ENCODE peak calls at places on chromosomes 12 and 14, in nine cellular contexts. E is ACHN; F is stromal cell of bone marrow; M is stimulated activated CD8-positive, alpha-beta memory T cell treated with anti-CD3 and anti-CD28 coated beads, Interleukin-7, amount 100 ng/mL, for 1 hour; Y is NCI-H1092 treated with DMSO at 0.1 percent for 48 hours; P is naive thymus-derived CD8-positive, alpha-beta T cell; W is right cardiac atrium; U is fibroblast of pulmonary artery; T is HEK293T. X is an unnamed sample.

GRCh38 chr12:5840900-5841299 is 104.2 kb downstream of the ANO2 start:
- DNase-seq in E (no peak), F (no peak), M (no peak), Y (no peak), P (no peak), W (no peak), U (no peak), T (no peak), X (no peak)

GRCh38 chr12:76249501-76249900 is 98.7 kb downstream of the BBS10 start:
- DNase-seq in E (no peak), F (no peak), M (no peak), Y (no peak), P (no peak), W (no peak), U (no peak), T (no peak), X (no peak)

GRCh38 chr12:62268956-62269355 is 8.8 kb downstream of the USP15 start:
- DNase-seq in E (no peak), F (peak), M (no peak), Y (no peak), P (no peak), W (no peak), U (peak), T (no peak), X (no peak)

GRCh38 chr12:124474709-124475108 is 92.7 kb downstream of the NCOR2 start:
- DNase-seq in E (no peak), F (no peak), M (no peak), Y (no peak), P (no peak), W (peak), U (no peak), T (no peak), X (no peak)

GRCh38 chr14:71062581-71063303 is 155.5 kb downstream of the PCNX1 start:
- DNase-seq in E (no peak), F (no peak), M (no peak), Y (no peak), P (no peak), W (no peak), U (peak), T (no peak), X (no peak)

GRCh38 chr14:64841772-64842490 is 37.8 kb downstream of the SPTB start:
- DNase-seq in E (no peak), F (no peak), M (no peak), Y (no peak), P (no peak), W (peak), U (no peak), T (no peak), X (no peak)

GRCh38 chr14:72894623-72895378 is 900 bp upstream of the DPF3 start:
- DNase-seq in E (peak), F (no peak), M (no peak), Y (peak), P (no peak), W (no peak), U (no peak), T (peak), X (peak)

GRCh38 chr12:84842406-84843013 is 70.1 kb downstream of the SLC6A15 start:
- DNase-seq in E (peak), F (peak), M (no peak), Y (peak), P (no peak), W (no peak), U (peak), T (peak), X (no peak)

GRCh38 chr12:112837629-112838191 is 46.2 kb downstream of the RPH3A start:
- DNase-seq in E (peak), F (peak), M (no peak), Y (peak), P (no peak), W (no peak), U (peak), T (no peak), X (no peak)

GRCh38 chr14:68937790-68938514 is 41.1 kb downstream of the ACTN1 start:
- DNase-seq in E (peak), F (no peak), M (no peak), Y (no peak), P (no peak), W (peak), U (no peak), T (no peak), X (peak)

GRCh38 chr12:57216931-57217871 is 607 bp downstream of the NXPH4 start:
- DNase-seq in E (no peak), F (no peak), M (no peak), Y (no peak), P (no peak), W (no peak), U (no peak), T (peak), X (no peak)

GRCh38 chr14:49549881-49550280 is 36.3 kb downstream of the RPS29 start:
- DNase-seq in E (peak), F (peak), M (no peak), Y (no peak), P (no peak), W (no peak), U (no peak), T (no peak), X (no peak)

GRCh38 chr14:96187216-96188050 is 17.2 kb upstream of the BDKRB2 start:
- DNase-seq in E (no peak), F (no peak), M (no peak), Y (no peak), P (no peak), W (no peak), U (no peak), T (no peak), X (no peak)

GRCh38 chr14:71300474-71301359 is 393.5 kb downstream of the PCNX1 start:
- DNase-seq in E (no peak), F (no peak), M (no peak), Y (no peak), P (no peak), W (no peak), U (peak), T (no peak), X (no peak)

GRCh38 chr14:21302013-21302857 is 22.4 kb downstream of the RPGRIP1 start:
- DNase-seq in E (no peak), F (no peak), M (no peak), Y (no peak), P (no peak), W (no peak), U (no peak), T (no peak), X (no peak)